ENCODE peak calls at places on chromosome 9, in six cellular contexts. T is H1, W is neuronal stem cell, U is IMR-90, E is mesenchymal stem cell, X is mesendoderm. J is an unnamed sample.
A peak's percentile ranks its signal among the peaks of the same experiment; 100 is the strongest.

GRCh38 chr9:12933957-12934356 is 159.1 kb downstream of the LURAP1L start:
- DNase-seq in T (no peak), W (no peak), U (peak; percentile 37), E (peak; percentile 23), X (peak; percentile 64), J (no peak)

GRCh38 chr9:33931326-33931725 is 114.4 kb downstream of the UBE2R2 start:
- DNase-seq in T (no peak), W (no peak), U (no peak), E (no peak), X (no peak), J (no peak)

GRCh38 chr9:20558609-20559016 is 63.7 kb downstream of the MLLT3 start:
- DNase-seq in T (no peak), W (no peak), U (peak; percentile 93), E (peak; percentile 93), X (peak; percentile 58), J (no peak)

GRCh38 chr9:81848472-81848871 is 79.8 kb upstream of the SPATA31D4 start:
- DNase-seq in T (no peak), W (no peak), U (peak; percentile 66), E (peak; percentile 68), X (no peak), J (no peak)

GRCh38 chr9:132160802-132161742 is 786 bp upstream of the NTNG2 start:
- DNase-seq in T (no peak), W (peak; percentile 35), U (peak; percentile 76), E (peak; percentile 83), X (peak; percentile 76), J (no peak)

GRCh38 chr9:84315278-84315877 is 25.2 kb downstream of the SLC28A3 start:
- DNase-seq in T (peak; percentile 65), W (peak; percentile 48), U (peak; percentile 71), E (peak; percentile 67), X (peak; percentile 68), J (peak; percentile 55)

GRCh38 chr9:126523621-126524111 is 90.1 kb upstream of the LMX1B start:
- DNase-seq in T (no peak), W (no peak), U (no peak), E (no peak), X (no peak), J (no peak)

GRCh38 chr9:99189887-99190596 is 31.7 kb downstream of the ALG2 start:
- DNase-seq in T (no peak), W (no peak), U (peak; percentile 49), E (no peak), X (no peak), J (no peak)

GRCh38 chr9:78144663-78145377 is 91.1 kb upstream of the CEP78 start:
- DNase-seq in T (no peak), W (no peak), U (no peak), E (no peak), X (no peak), J (no peak)

GRCh38 chr9:18692240-18692639 is 218.3 kb downstream of the ADAMTSL1 start:
- DNase-seq in T (no peak), W (no peak), U (no peak), E (no peak), X (no peak), J (no peak)

GRCh38 chr9:69945671-69946141 is 97.9 kb upstream of the MAMDC2 start:
- DNase-seq in T (no peak), W (no peak), U (peak; percentile 85), E (peak; percentile 92), X (no peak), J (no peak)

GRCh38 chr9:99966720-99967119 is 60.3 kb downstream of the STX17 start:
- DNase-seq in T (no peak), W (no peak), U (peak; percentile 33), E (peak; percentile 38), X (peak; percentile 95), J (peak; percentile 40)

GRCh38 chr9:4970970-4971641 is 14.0 kb upstream of the JAK2 start:
- DNase-seq in T (no peak), W (no peak), U (no peak), E (no peak), X (no peak), J (no peak)

GRCh38 chr9:130912932-130913598 is 16.5 kb upstream of the QRFP start:
- DNase-seq in T (no peak), W (no peak), U (peak; percentile 78), E (no peak), X (no peak), J (no peak)

GRCh38 chr9:21854119-21854518 is 51.7 kb downstream of the MTAP start:
- DNase-seq in T (no peak), W (no peak), U (no peak), E (peak; percentile 12), X (no peak), J (no peak)

DNA sequence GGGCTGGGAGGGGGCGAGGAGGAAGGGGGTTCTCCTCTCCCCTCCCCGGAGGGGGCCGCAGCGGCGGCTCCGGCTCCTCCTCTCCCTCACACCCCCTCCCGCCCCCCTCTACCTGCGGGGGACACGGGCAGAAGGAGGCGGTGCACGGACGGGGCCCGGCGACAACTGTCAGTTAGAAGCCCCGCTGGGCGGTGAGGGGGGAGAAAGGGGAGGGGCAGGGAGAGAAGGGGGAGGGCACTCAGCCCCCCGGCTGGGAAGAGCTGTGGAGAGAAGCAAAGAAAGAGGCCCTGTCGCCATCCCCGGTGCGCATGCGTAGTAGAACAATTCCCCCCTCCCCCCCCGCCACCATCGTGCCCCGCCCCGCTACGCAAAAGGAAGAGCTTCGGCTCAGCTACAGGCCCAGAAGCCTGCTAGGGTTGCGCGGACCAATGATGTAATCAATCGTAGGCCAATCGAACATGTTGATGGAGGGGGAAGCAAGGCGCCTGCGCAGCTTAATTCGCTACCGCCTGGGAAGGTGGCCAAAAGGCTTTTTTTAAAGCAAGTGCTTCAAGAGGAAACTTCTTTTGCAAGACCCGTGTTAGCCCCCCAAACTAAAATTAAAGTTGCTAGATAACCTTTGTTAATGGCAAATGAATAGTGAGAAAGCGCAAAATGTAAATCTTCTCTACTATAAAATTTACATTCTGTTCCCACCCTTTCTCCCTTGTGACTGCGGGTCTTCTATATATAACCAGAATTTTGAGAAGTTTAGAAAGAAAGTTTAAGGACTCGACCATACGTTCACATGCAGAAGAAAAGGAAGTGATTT is 7.0 kb downstream of the RANBP6 start:
- DNase-seq in T (peak; percentile 85), W (peak; percentile 96), U (peak; percentile 99), E (peak; percentile 99), X (peak; percentile 99), J (peak; percentile 98)
- H3K18ac ChIP-seq in T (no peak overlapping the region), W (peak overlapping the region; percentile 94), U (no peak overlapping the region), E (peak overlapping the region; percentile 97), X (peak overlapping the region; percentile 99), J (no peak overlapping the region)

GRCh38 chr9:85533538-85533937 is 208.2 kb downstream of the AGTPBP1 start:
- DNase-seq in T (no peak), W (no peak), U (no peak), E (no peak), X (no peak), J (no peak)
- H2BK15ac ChIP-seq in T (no peak overlapping the region), W (no peak overlapping the region), U (no peak overlapping the region), E (no peak overlapping the region), X (no peak overlapping the region), J (no peak overlapping the region)

GRCh38 chr9:35426627-35427026 is 63.3 kb upstream of the RUSC2 start:
- DNase-seq in T (no peak), W (no peak), U (no peak), E (no peak), X (no peak), J (no peak)

GRCh38 chr9:35423499-35423898 is 66.4 kb upstream of the RUSC2 start:
- DNase-seq in T (no peak), W (no peak), U (peak; percentile 65), E (no peak), X (no peak), J (no peak)

GRCh38 chr9:35424356-35425352 is 65.3 kb upstream of the RUSC2 start:
- DNase-seq in T (no peak), W (no peak), U (no peak), E (no peak), X (peak; percentile 23), J (no peak)

DNA sequence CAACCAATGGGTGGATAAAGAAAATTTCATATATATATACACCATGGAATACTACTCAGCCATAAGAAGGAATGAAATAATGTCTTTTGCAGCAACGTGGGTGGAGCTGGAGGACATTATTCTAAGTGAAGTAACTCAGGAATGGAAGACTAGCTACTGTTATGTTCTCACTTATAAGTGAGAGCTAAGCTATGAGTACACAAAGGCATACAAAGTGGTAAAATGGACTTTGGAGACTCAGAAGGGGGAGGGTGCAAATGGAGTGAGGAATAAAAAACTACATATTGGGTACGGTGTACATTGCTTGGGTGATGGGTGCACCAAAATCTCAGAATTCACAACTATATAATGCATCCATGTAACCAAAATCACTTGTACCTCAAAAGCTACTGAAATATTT is 67.2 kb upstream of the RUSC2 start:
- DNase-seq in T (no peak), W (no peak), U (no peak), E (no peak), X (no peak), J (no peak)
- H3K18ac ChIP-seq in T (no peak overlapping the region), W (no peak overlapping the region), U (no peak overlapping the region), E (no peak overlapping the region), X (no peak overlapping the region), J (no peak overlapping the region)

GRCh38 chr9:121196389-121196788 is 5.3 kb downstream of the RAB14 start:
- DNase-seq in T (no peak), W (no peak), U (no peak), E (no peak), X (no peak), J (no peak)
- H2BK15ac ChIP-seq in T (no peak overlapping the region), W (no peak overlapping the region), U (no peak overlapping the region), E (no peak overlapping the region), X (no peak overlapping the region), J (no peak overlapping the region)

GRCh38 chr9:134598884-134599245 is 42.7 kb upstream of the COL5A1 start:
- DNase-seq in T (no peak), W (no peak), U (no peak), E (no peak), X (no peak), J (no peak)

GRCh38 chr9:134600431-134600830 is 41.2 kb upstream of the COL5A1 start:
- DNase-seq in T (no peak), W (no peak), U (no peak), E (no peak), X (peak; percentile 75), J (no peak)

GRCh38 chr9:134602547-134603362 is 38.8 kb upstream of the COL5A1 start:
- DNase-seq in T (no peak), W (no peak), U (peak; percentile 99), E (peak; percentile 100), X (peak; percentile 99), J (peak; percentile 55)

GRCh38 chr9:134600836-134601638 is 40.6 kb upstream of the COL5A1 start:
- DNase-seq in T (no peak), W (no peak), U (no peak), E (no peak), X (no peak), J (peak; percentile 18)

DNA sequence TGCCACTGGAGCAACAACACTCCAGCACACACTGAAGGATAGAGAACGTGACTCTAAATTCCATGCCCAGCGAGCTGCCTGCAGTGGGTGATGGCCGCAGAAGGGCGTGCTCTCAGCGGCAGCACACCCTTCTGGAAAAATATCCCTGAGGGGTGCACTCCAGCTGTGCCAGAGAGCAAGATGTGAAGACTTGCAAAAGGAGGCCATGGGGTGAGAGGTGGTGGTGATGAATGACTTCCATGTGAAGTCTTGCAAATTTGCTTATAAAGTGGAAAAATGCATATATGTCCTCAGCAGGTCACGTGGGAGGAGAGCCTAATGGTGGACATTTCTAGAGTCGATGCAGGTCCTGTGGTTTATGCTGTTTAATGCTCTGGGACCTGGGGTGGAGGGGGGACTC is 39.8 kb upstream of the COL5A1 start:
- DNase-seq in T (no peak), W (no peak), U (peak; percentile 67), E (peak; percentile 83), X (no peak), J (no peak)
- H3K18ac ChIP-seq in T (no peak overlapping the region), W (no peak overlapping the region), U (peak overlapping the region; percentile 7), E (peak overlapping the region; percentile 86), X (peak overlapping the region; percentile 7), J (no peak overlapping the region)